ENCODE peak calls at places on chromosomes 5 and 9, in six cellular contexts. N is AG04450; I is stimulated activated naive CD4-positive, alpha-beta T cell; U is H4; O is PC-9; G is nephron progenitor cell. T is an unnamed sample.
A peak's percentile ranks its signal among the peaks of the same experiment; 100 is the strongest.

GRCh38 chr5:146365618-146366017 is 27.0 kb downstream of the POU4F3 start:
- DNase-seq in O (no peak), U (no peak), N (no peak), G (no peak), I (no peak), T (no peak)

GRCh38 chr5:18216016-18216415 is 581.8 kb downstream of the TAF11L14 start:
- DNase-seq in I (no peak), O (no peak), G (no peak), N (no peak), U (peak; percentile 37), T (no peak)

GRCh38 chr9:114931407-114931806 is 1.0 kb upstream of the TNFSF8 start:
- DNase-seq in U (no peak), I (no peak), O (no peak), N (no peak), G (no peak), T (no peak)

GRCh38 chr5:73507062-73507461 is 8.8 kb downstream of the BTF3 start:
- DNase-seq in G (no peak), N (no peak), O (no peak), I (no peak), U (no peak), T (no peak)

GRCh38 chr9:73133042-73133651 is 18.5 kb upstream of the ANXA1 start:
- DNase-seq in I (peak; percentile 37), N (no peak), O (no peak), U (no peak), G (no peak), T (no peak)

GRCh38 chr5:147911427-147911826 is 5.1 kb upstream of the C5orf46 start:
- DNase-seq in I (no peak), U (no peak), N (no peak), G (no peak), O (no peak), T (no peak)

GRCh38 chr5:76427481-76428140 is 24.5 kb downstream of the IQGAP2 start:
- DNase-seq in N (no peak), G (no peak), U (no peak), I (no peak), O (no peak), T (no peak)

GRCh38 chr9:13786131-13786530 is 506.6 kb upstream of the MPDZ start:
- DNase-seq in O (no peak), I (no peak), G (no peak), U (peak; percentile 35), N (no peak), T (peak; percentile 47)

GRCh38 chr9:120965344-120966004 is 38.9 kb upstream of the TRAF1 start:
- DNase-seq in I (no peak), U (no peak), G (no peak), O (no peak), N (no peak), T (no peak)

GRCh38 chr5:115575167-115576070 is 26.9 kb downstream of the TICAM2 start:
- DNase-seq in I (no peak), G (no peak), O (no peak), N (peak; percentile 42), U (peak; percentile 47), T (no peak)

T was measured in SJSA1.